ENCODE peak calls at places on chromosomes 2 and 18, in six cellular contexts. B is choroid plexus epithelial cell, Q is A549, U is BJ, K is neuronal stem cell, E is adrenal gland. Z is an unnamed sample.

GRCh38 chr2:239528146-239528545 is 127.3 kb upstream of the HDAC4 start:
- DNase-seq in B (no peak), Q (no peak), U (no peak), K (no peak), E (no peak), Z (no peak)

GRCh38 chr18:22337311-22337710 is 80.4 kb downstream of the CTAGE1 start:
- DNase-seq in B (peak), Q (no peak), U (no peak), K (no peak), E (no peak), Z (no peak)

GRCh38 chr2:7089898-7090510 is 172.8 kb downstream of the RNF144A start:
- DNase-seq in B (no peak), Q (no peak), U (no peak), K (no peak), E (no peak), Z (no peak)

GRCh38 chr2:62958206-62958605 is 92.4 kb upstream of the OTX1 start:
- DNase-seq in B (no peak), Q (no peak), U (no peak), K (no peak), E (no peak), Z (no peak)

GRCh38 chr2:231227309-231228162 is 29.1 kb downstream of the ARMC9 start:
- DNase-seq in B (peak), Q (peak), U (no peak), K (peak), E (peak), Z (peak)

GRCh38 chr2:112938904-112939303 is 27.9 kb downstream of the IL37 start:
- DNase-seq in B (peak), Q (no peak), U (no peak), K (no peak), E (no peak), Z (no peak)

GRCh38 chr18:23337599-23338444 is 115.3 kb upstream of the RIOK3 start:
- DNase-seq in B (peak), Q (no peak), U (no peak), K (no peak), E (no peak), Z (no peak)

GRCh38 chr18:3114456-3114855 is 101.5 kb upstream of the LPIN2 start:
- DNase-seq in B (no peak), Q (no peak), U (no peak), K (no peak), E (no peak), Z (no peak)

GRCh38 chr2:84939426-84940087 is 31.4 kb upstream of the KCMF1 start:
- DNase-seq in B (no peak), Q (no peak), U (no peak), K (no peak), E (no peak), Z (no peak)

GRCh38 chr2:222745836-222746559 is 74.5 kb downstream of the MOGAT1 start:
- DNase-seq in B (peak), Q (no peak), U (no peak), K (no peak), E (no peak), Z (no peak)

GRCh38 chr2:12432985-12433640 is 283.6 kb upstream of the TRIB2 start:
- DNase-seq in B (peak), Q (no peak), U (no peak), K (no peak), E (no peak), Z (no peak)

GRCh38 chr2:45283764-45284620 is 274.7 kb upstream of the SIX2 start:
- DNase-seq in B (peak), Q (peak), U (peak), K (no peak), E (no peak), Z (no peak)

GRCh38 chr18:63895190-63895589 is 7.7 kb downstream of the SERPINB2 start:
- DNase-seq in B (no peak), Q (no peak), U (no peak), K (no peak), E (no peak), Z (no peak)

GRCh38 chr18:63890950-63891304 is 3.4 kb downstream of the SERPINB2 start:
- DNase-seq in B (peak), Q (peak), U (no peak), K (no peak), E (no peak), Z (no peak)

GRCh38 chr18:63897072-63897471 is 9.6 kb downstream of the SERPINB2 start:
- DNase-seq in B (no peak), Q (no peak), U (no peak), K (no peak), E (no peak), Z (no peak)

GRCh38 chr18:63892544-63892943 is 5.0 kb downstream of the SERPINB2 start:
- DNase-seq in B (no peak), Q (no peak), U (no peak), K (no peak), E (no peak), Z (no peak)

DNA sequence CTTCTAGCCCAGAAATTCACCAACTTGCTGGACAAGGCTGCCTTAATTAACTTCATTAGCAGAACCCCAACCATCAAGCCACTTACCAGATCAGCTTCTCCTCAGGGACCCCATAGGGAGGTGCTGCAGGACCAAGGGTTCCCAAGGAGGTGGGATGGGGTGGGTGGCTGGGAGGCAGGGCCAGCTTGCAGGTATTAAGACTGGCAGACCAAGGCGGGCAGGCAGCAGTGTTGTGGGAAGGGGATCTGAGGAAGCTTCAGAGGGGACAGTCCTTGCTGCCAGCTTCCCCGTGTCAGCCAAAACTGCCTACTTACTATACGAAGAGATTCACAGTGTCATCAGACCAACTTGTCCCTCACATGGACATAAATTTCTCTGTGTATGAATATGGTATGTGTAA is 6.9 kb downstream of the SERPINB2 start:
- DNase-seq in B (no peak), Q (no peak), U (no peak), K (no peak), E (no peak), Z (no peak)
- H3K4me3 ChIP-seq in B (no peak), Q (no peak), U (no peak), K (no peak), E (no peak), Z (no peak)

GRCh38 chr2:177256026-177256425 is 8.5 kb downstream of the NFE2L2 start:
- DNase-seq in B (no peak), Q (no peak), U (no peak), K (no peak), E (no peak), Z (no peak)
- H3K4me3 ChIP-seq in B (no peak), Q (no peak), U (no peak), K (no peak), E (no peak), Z (no peak)

GRCh38 chr2:67260348-67261277 is 136.5 kb upstream of the ETAA1 start:
- DNase-seq in B (peak), Q (peak), U (peak), K (no peak), E (peak), Z (peak)
- H3K4me3 ChIP-seq in B (no peak), Q (no peak), U (peak), K (no peak), E (no peak), Z (no peak)

DNA sequence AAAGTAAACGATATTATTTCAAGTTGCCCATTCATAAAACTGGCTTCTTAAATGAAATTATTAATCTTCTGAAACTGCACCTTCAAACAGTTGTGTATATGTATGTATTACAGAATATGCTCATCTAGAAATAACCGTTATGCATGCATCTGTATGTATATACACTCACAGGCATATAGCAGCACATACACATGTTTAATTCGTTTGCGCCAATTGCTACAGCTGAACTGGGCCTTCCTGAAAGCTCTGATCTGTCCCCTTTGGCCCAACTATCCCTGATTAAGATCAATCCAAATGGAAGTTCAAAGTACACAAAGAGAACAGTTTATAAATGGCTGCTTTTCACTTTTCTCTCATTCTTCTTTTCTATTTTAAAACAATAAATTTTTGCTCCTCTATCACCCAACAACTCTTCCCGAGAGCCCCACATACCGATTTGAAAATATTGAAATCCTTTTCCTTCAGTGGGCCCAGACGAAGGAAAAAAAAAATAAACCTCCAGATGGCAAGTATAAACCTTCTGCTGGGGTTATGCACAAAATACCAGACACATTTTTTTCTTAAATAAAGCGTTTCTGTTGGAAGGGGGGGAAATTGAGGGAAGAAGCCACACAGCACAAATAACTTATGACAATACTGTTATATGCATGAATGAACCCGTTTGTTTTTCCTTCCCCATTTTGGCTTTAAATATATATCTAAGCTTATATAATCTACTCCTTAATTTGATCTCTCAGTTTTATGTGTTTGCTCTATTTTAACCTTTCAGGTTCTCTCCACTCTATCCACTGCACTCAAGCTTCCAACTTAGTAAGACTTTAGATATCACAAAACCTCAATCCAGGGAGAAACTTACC is 267.4 kb downstream of the TCF4 start:
- DNase-seq in B (peak), Q (no peak), U (no peak), K (no peak), E (no peak), Z (no peak)
- H3K4me3 ChIP-seq in B (peak), Q (no peak), U (peak), K (no peak), E (peak), Z (no peak)

GRCh38 chr2:157838442-157839161 is 37.5 kb downstream of the ACVR1 start:
- DNase-seq in B (peak), Q (peak), U (no peak), K (peak), E (peak), Z (no peak)
- H3K4me3 ChIP-seq in B (peak), Q (no peak), U (peak), K (no peak), E (peak), Z (no peak)

Z was measured in lung.